ENCODE peak calls at places on chromosomes 12 and 14, in ten cellular contexts. One of them, this sample, is unnamed.

GRCh38 chr14:58533417-58533816 is 104.3 kb upstream of the DACT1 start:
- DNase-seq in amygdala: no peak
- DNase-seq in T-helper 9 cell: no peak
- DNase-seq in stimulated activated CD8-positive, alpha-beta memory T cell treated with anti-CD3 and anti-CD28 coated beads, Interleukin-7, amount 100 ng/mL, for 1 hour: no peak
- DNase-seq in IMR-90: no peak
- DNase-seq in GM06990: no peak
- DNase-seq in CD8-positive, alpha-beta memory T cell: no peak
- DNase-seq in NCI-H510A treated with DMSO at 0.1 percent for 48 hours: no peak
- DNase-seq in tibial nerve: no peak
- DNase-seq in NCI-H774: no peak
- DNase-seq in this sample: no peak

GRCh38 chr12:32107376-32108267 is 975 bp downstream of the BICD1 start:
- DNase-seq in amygdala: no peak
- DNase-seq in T-helper 9 cell: no peak
- DNase-seq in stimulated activated CD8-positive, alpha-beta memory T cell treated with anti-CD3 and anti-CD28 coated beads, Interleukin-7, amount 100 ng/mL, for 1 hour: no peak
- DNase-seq in IMR-90: peak
- DNase-seq in GM06990: no peak
- DNase-seq in CD8-positive, alpha-beta memory T cell: peak
- DNase-seq in NCI-H510A treated with DMSO at 0.1 percent for 48 hours: no peak
- DNase-seq in tibial nerve: no peak
- DNase-seq in NCI-H774: no peak
- DNase-seq in this sample: peak

GRCh38 chr14:95025941-95026340 is 131.4 kb downstream of the DICER1 start:
- DNase-seq in amygdala: no peak
- DNase-seq in T-helper 9 cell: no peak
- DNase-seq in stimulated activated CD8-positive, alpha-beta memory T cell treated with anti-CD3 and anti-CD28 coated beads, Interleukin-7, amount 100 ng/mL, for 1 hour: no peak
- DNase-seq in IMR-90: no peak
- DNase-seq in GM06990: no peak
- DNase-seq in CD8-positive, alpha-beta memory T cell: no peak
- DNase-seq in NCI-H510A treated with DMSO at 0.1 percent for 48 hours: no peak
- DNase-seq in tibial nerve: no peak
- DNase-seq in NCI-H774: no peak
- DNase-seq in this sample: no peak

GRCh38 chr14:90788031-90788430 is 28.2 kb downstream of the TTC7B start:
- DNase-seq in amygdala: no peak
- DNase-seq in T-helper 9 cell: no peak
- DNase-seq in stimulated activated CD8-positive, alpha-beta memory T cell treated with anti-CD3 and anti-CD28 coated beads, Interleukin-7, amount 100 ng/mL, for 1 hour: no peak
- DNase-seq in IMR-90: no peak
- DNase-seq in GM06990: no peak
- DNase-seq in CD8-positive, alpha-beta memory T cell: no peak
- DNase-seq in NCI-H510A treated with DMSO at 0.1 percent for 48 hours: no peak
- DNase-seq in tibial nerve: no peak
- DNase-seq in NCI-H774: no peak
- DNase-seq in this sample: no peak

GRCh38 chr14:56868660-56869059 is 58.4 kb upstream of the OTX2 start:
- DNase-seq in amygdala: no peak
- DNase-seq in T-helper 9 cell: no peak
- DNase-seq in stimulated activated CD8-positive, alpha-beta memory T cell treated with anti-CD3 and anti-CD28 coated beads, Interleukin-7, amount 100 ng/mL, for 1 hour: no peak
- DNase-seq in IMR-90: no peak
- DNase-seq in GM06990: no peak
- DNase-seq in CD8-positive, alpha-beta memory T cell: no peak
- DNase-seq in NCI-H510A treated with DMSO at 0.1 percent for 48 hours: no peak
- DNase-seq in tibial nerve: no peak
- DNase-seq in NCI-H774: no peak
- DNase-seq in this sample: no peak

GRCh38 chr14:73785834-73786631 is 65.6 kb upstream of the PTGR2 start:
- DNase-seq in amygdala: peak
- DNase-seq in T-helper 9 cell: peak
- DNase-seq in stimulated activated CD8-positive, alpha-beta memory T cell treated with anti-CD3 and anti-CD28 coated beads, Interleukin-7, amount 100 ng/mL, for 1 hour: peak
- DNase-seq in IMR-90: peak
- DNase-seq in GM06990: peak
- DNase-seq in CD8-positive, alpha-beta memory T cell: peak
- DNase-seq in NCI-H510A treated with DMSO at 0.1 percent for 48 hours: peak
- DNase-seq in tibial nerve: peak
- DNase-seq in NCI-H774: no peak
- DNase-seq in this sample: peak

GRCh38 chr14:81137316-81137715 is 83.4 kb downstream of the GTF2A1 start:
- DNase-seq in amygdala: no peak
- DNase-seq in T-helper 9 cell: no peak
- DNase-seq in stimulated activated CD8-positive, alpha-beta memory T cell treated with anti-CD3 and anti-CD28 coated beads, Interleukin-7, amount 100 ng/mL, for 1 hour: no peak
- DNase-seq in IMR-90: peak
- DNase-seq in GM06990: no peak
- DNase-seq in CD8-positive, alpha-beta memory T cell: no peak
- DNase-seq in NCI-H510A treated with DMSO at 0.1 percent for 48 hours: no peak
- DNase-seq in tibial nerve: no peak
- DNase-seq in NCI-H774: no peak
- DNase-seq in this sample: no peak

GRCh38 chr12:124147579-124147978 is 147.3 kb upstream of the RFLNA start:
- DNase-seq in amygdala: no peak
- DNase-seq in T-helper 9 cell: no peak
- DNase-seq in stimulated activated CD8-positive, alpha-beta memory T cell treated with anti-CD3 and anti-CD28 coated beads, Interleukin-7, amount 100 ng/mL, for 1 hour: no peak
- DNase-seq in IMR-90: no peak
- DNase-seq in GM06990: peak
- DNase-seq in CD8-positive, alpha-beta memory T cell: no peak
- DNase-seq in NCI-H510A treated with DMSO at 0.1 percent for 48 hours: peak
- DNase-seq in tibial nerve: no peak
- DNase-seq in NCI-H774: no peak
- DNase-seq in this sample: no peak

GRCh38 chr14:34536951-34537676 is 2.4 kb downstream of the EAPP start:
- DNase-seq in amygdala: no peak
- DNase-seq in T-helper 9 cell: no peak
- DNase-seq in stimulated activated CD8-positive, alpha-beta memory T cell treated with anti-CD3 and anti-CD28 coated beads, Interleukin-7, amount 100 ng/mL, for 1 hour: no peak
- DNase-seq in IMR-90: peak
- DNase-seq in GM06990: no peak
- DNase-seq in CD8-positive, alpha-beta memory T cell: no peak
- DNase-seq in NCI-H510A treated with DMSO at 0.1 percent for 48 hours: no peak
- DNase-seq in tibial nerve: no peak
- DNase-seq in NCI-H774: no peak
- DNase-seq in this sample: no peak

GRCh38 chr14:93105362-93105761 is 10.4 kb downstream of the ITPK1 start:
- DNase-seq in amygdala: no peak
- DNase-seq in T-helper 9 cell: no peak
- DNase-seq in stimulated activated CD8-positive, alpha-beta memory T cell treated with anti-CD3 and anti-CD28 coated beads, Interleukin-7, amount 100 ng/mL, for 1 hour: no peak
- DNase-seq in IMR-90: peak
- DNase-seq in GM06990: no peak
- DNase-seq in CD8-positive, alpha-beta memory T cell: no peak
- DNase-seq in NCI-H510A treated with DMSO at 0.1 percent for 48 hours: no peak
- DNase-seq in tibial nerve: no peak
- DNase-seq in NCI-H774: no peak
- DNase-seq in this sample: no peak

GRCh38 chr14:73261520-73262426 is 24.5 kb downstream of the PAPLN start:
- DNase-seq in amygdala: no peak
- DNase-seq in T-helper 9 cell: no peak
- DNase-seq in stimulated activated CD8-positive, alpha-beta memory T cell treated with anti-CD3 and anti-CD28 coated beads, Interleukin-7, amount 100 ng/mL, for 1 hour: no peak
- DNase-seq in IMR-90: no peak
- DNase-seq in GM06990: no peak
- DNase-seq in CD8-positive, alpha-beta memory T cell: no peak
- DNase-seq in NCI-H510A treated with DMSO at 0.1 percent for 48 hours: no peak
- DNase-seq in tibial nerve: no peak
- DNase-seq in NCI-H774: no peak
- DNase-seq in this sample: no peak

GRCh38 chr14:21924479-21924878 is 250.9 kb upstream of the OR4E1 start:
- DNase-seq in amygdala: no peak
- DNase-seq in T-helper 9 cell: peak
- DNase-seq in stimulated activated CD8-positive, alpha-beta memory T cell treated with anti-CD3 and anti-CD28 coated beads, Interleukin-7, amount 100 ng/mL, for 1 hour: peak
- DNase-seq in IMR-90: no peak
- DNase-seq in GM06990: peak
- DNase-seq in CD8-positive, alpha-beta memory T cell: peak
- DNase-seq in NCI-H510A treated with DMSO at 0.1 percent for 48 hours: no peak
- DNase-seq in tibial nerve: no peak
- DNase-seq in NCI-H774: no peak
- DNase-seq in this sample: no peak

GRCh38 chr12:40028296-40028695 is 77.6 kb downstream of the SLC2A13 start:
- DNase-seq in amygdala: no peak
- DNase-seq in T-helper 9 cell: no peak
- DNase-seq in stimulated activated CD8-positive, alpha-beta memory T cell treated with anti-CD3 and anti-CD28 coated beads, Interleukin-7, amount 100 ng/mL, for 1 hour: no peak
- DNase-seq in IMR-90: no peak
- DNase-seq in GM06990: no peak
- DNase-seq in CD8-positive, alpha-beta memory T cell: no peak
- DNase-seq in NCI-H510A treated with DMSO at 0.1 percent for 48 hours: no peak
- DNase-seq in tibial nerve: no peak
- DNase-seq in NCI-H774: no peak
- DNase-seq in this sample: no peak

GRCh38 chr12:130571089-130571488 is 145.0 kb downstream of the RIMBP2 start:
- DNase-seq in amygdala: no peak
- DNase-seq in T-helper 9 cell: no peak
- DNase-seq in stimulated activated CD8-positive, alpha-beta memory T cell treated with anti-CD3 and anti-CD28 coated beads, Interleukin-7, amount 100 ng/mL, for 1 hour: no peak
- DNase-seq in IMR-90: no peak
- DNase-seq in GM06990: no peak
- DNase-seq in CD8-positive, alpha-beta memory T cell: no peak
- DNase-seq in NCI-H510A treated with DMSO at 0.1 percent for 48 hours: no peak
- DNase-seq in tibial nerve: no peak
- DNase-seq in NCI-H774: no peak
- DNase-seq in this sample: no peak

GRCh38 chr14:79583738-79584405 is 627.4 kb downstream of the DIO2 start:
- DNase-seq in amygdala: no peak
- DNase-seq in T-helper 9 cell: no peak
- DNase-seq in stimulated activated CD8-positive, alpha-beta memory T cell treated with anti-CD3 and anti-CD28 coated beads, Interleukin-7, amount 100 ng/mL, for 1 hour: no peak
- DNase-seq in IMR-90: peak
- DNase-seq in GM06990: no peak
- DNase-seq in CD8-positive, alpha-beta memory T cell: no peak
- DNase-seq in NCI-H510A treated with DMSO at 0.1 percent for 48 hours: no peak
- DNase-seq in tibial nerve: no peak
- DNase-seq in NCI-H774: no peak
- DNase-seq in this sample: no peak

GRCh38 chr14:92105845-92106094 is 612 bp downstream of the ATXN3 start:
- DNase-seq in amygdala: no peak
- DNase-seq in T-helper 9 cell: peak
- DNase-seq in stimulated activated CD8-positive, alpha-beta memory T cell treated with anti-CD3 and anti-CD28 coated beads, Interleukin-7, amount 100 ng/mL, for 1 hour: no peak
- DNase-seq in IMR-90: no peak
- DNase-seq in GM06990: no peak
- DNase-seq in CD8-positive, alpha-beta memory T cell: no peak
- DNase-seq in NCI-H510A treated with DMSO at 0.1 percent for 48 hours: no peak
- DNase-seq in tibial nerve: peak
- DNase-seq in NCI-H774: no peak
- DNase-seq in this sample: peak

GRCh38 chr12:122166422-122167327 is 7.3 kb downstream of the IL31 start:
- DNase-seq in amygdala: no peak
- DNase-seq in T-helper 9 cell: no peak
- DNase-seq in stimulated activated CD8-positive, alpha-beta memory T cell treated with anti-CD3 and anti-CD28 coated beads, Interleukin-7, amount 100 ng/mL, for 1 hour: no peak
- DNase-seq in IMR-90: no peak
- DNase-seq in GM06990: peak
- DNase-seq in CD8-positive, alpha-beta memory T cell: no peak
- DNase-seq in NCI-H510A treated with DMSO at 0.1 percent for 48 hours: no peak
- DNase-seq in tibial nerve: no peak
- DNase-seq in NCI-H774: no peak
- DNase-seq in this sample: peak

GRCh38 chr14:22980672-22981089 is 1.7 kb downstream of the AJUBA start:
- DNase-seq in amygdala: no peak
- DNase-seq in T-helper 9 cell: peak
- DNase-seq in stimulated activated CD8-positive, alpha-beta memory T cell treated with anti-CD3 and anti-CD28 coated beads, Interleukin-7, amount 100 ng/mL, for 1 hour: no peak
- DNase-seq in IMR-90: peak
- DNase-seq in GM06990: no peak
- DNase-seq in CD8-positive, alpha-beta memory T cell: peak
- DNase-seq in NCI-H510A treated with DMSO at 0.1 percent for 48 hours: no peak
- DNase-seq in tibial nerve: no peak
- DNase-seq in NCI-H774: no peak
- DNase-seq in this sample: no peak

GRCh38 chr12:56836317-56836716 is 73.2 kb downstream of the HSD17B6 start:
- DNase-seq in amygdala: no peak
- DNase-seq in T-helper 9 cell: no peak
- DNase-seq in stimulated activated CD8-positive, alpha-beta memory T cell treated with anti-CD3 and anti-CD28 coated beads, Interleukin-7, amount 100 ng/mL, for 1 hour: no peak
- DNase-seq in IMR-90: no peak
- DNase-seq in GM06990: no peak
- DNase-seq in CD8-positive, alpha-beta memory T cell: no peak
- DNase-seq in NCI-H510A treated with DMSO at 0.1 percent for 48 hours: no peak
- DNase-seq in tibial nerve: no peak
- DNase-seq in NCI-H774: no peak
- DNase-seq in this sample: no peak

GRCh38 chr12:125072496-125072895 is 7.3 kb downstream of the AACS start:
- DNase-seq in amygdala: no peak
- DNase-seq in T-helper 9 cell: no peak
- DNase-seq in stimulated activated CD8-positive, alpha-beta memory T cell treated with anti-CD3 and anti-CD28 coated beads, Interleukin-7, amount 100 ng/mL, for 1 hour: no peak
- DNase-seq in IMR-90: no peak
- DNase-seq in GM06990: no peak
- DNase-seq in CD8-positive, alpha-beta memory T cell: no peak
- DNase-seq in NCI-H510A treated with DMSO at 0.1 percent for 48 hours: no peak
- DNase-seq in tibial nerve: no peak
- DNase-seq in NCI-H774: no peak
- DNase-seq in this sample: no peak

GRCh38 chr12:88111074-88111652 is 30.7 kb downstream of the CEP290 start:
- DNase-seq in amygdala: no peak
- DNase-seq in T-helper 9 cell: no peak
- DNase-seq in stimulated activated CD8-positive, alpha-beta memory T cell treated with anti-CD3 and anti-CD28 coated beads, Interleukin-7, amount 100 ng/mL, for 1 hour: no peak
- DNase-seq in IMR-90: peak
- DNase-seq in GM06990: peak
- DNase-seq in CD8-positive, alpha-beta memory T cell: peak
- DNase-seq in NCI-H510A treated with DMSO at 0.1 percent for 48 hours: peak
- DNase-seq in tibial nerve: no peak
- DNase-seq in NCI-H774: peak
- DNase-seq in this sample: peak

GRCh38 chr12:41013921-41014642 is 174.0 kb upstream of the PDZRN4 start:
- DNase-seq in amygdala: no peak
- DNase-seq in T-helper 9 cell: no peak
- DNase-seq in stimulated activated CD8-positive, alpha-beta memory T cell treated with anti-CD3 and anti-CD28 coated beads, Interleukin-7, amount 100 ng/mL, for 1 hour: no peak
- DNase-seq in IMR-90: no peak
- DNase-seq in GM06990: no peak
- DNase-seq in CD8-positive, alpha-beta memory T cell: no peak
- DNase-seq in NCI-H510A treated with DMSO at 0.1 percent for 48 hours: no peak
- DNase-seq in tibial nerve: no peak
- DNase-seq in NCI-H774: no peak
- DNase-seq in this sample: no peak

This sample was measured in NCI-H146.